ENCODE peak calls at places on chromosomes 6 and 20, in ten cellular contexts. One of them, this sample, is unnamed.

GRCh38 chr6:149560736-149561135 is 5.4 kb upstream of the GINM1 start:
- DNase-seq in sigmoid colon: no peak
- DNase-seq in esophagus squamous epithelium: no peak
- DNase-seq in BJ: no peak
- DNase-seq in tibial artery: no peak
- DNase-seq in kidney: no peak
- DNase-seq in B cell: no peak
- DNase-seq in GM23338: peak
- DNase-seq in psoas muscle: no peak
- DNase-seq in astrocyte of the spinal cord: no peak
- DNase-seq in this sample: no peak

GRCh38 chr6:114049367-114049966 is 78.5 kb upstream of the HDAC2 start:
- DNase-seq in GM23338: no peak
- DNase-seq in psoas muscle: no peak
- DNase-seq in sigmoid colon: no peak
- DNase-seq in kidney: no peak
- DNase-seq in B cell: no peak
- DNase-seq in astrocyte of the spinal cord: peak
- DNase-seq in esophagus squamous epithelium: no peak
- DNase-seq in tibial artery: no peak
- DNase-seq in BJ: no peak
- DNase-seq in this sample: no peak

GRCh38 chr6:169677096-169677495 is 24.7 kb downstream of the WDR27 start:
- DNase-seq in kidney: no peak
- DNase-seq in tibial artery: no peak
- DNase-seq in astrocyte of the spinal cord: no peak
- DNase-seq in psoas muscle: no peak
- DNase-seq in B cell: no peak
- DNase-seq in GM23338: no peak
- DNase-seq in sigmoid colon: no peak
- DNase-seq in esophagus squamous epithelium: no peak
- DNase-seq in BJ: no peak
- DNase-seq in this sample: no peak

GRCh38 chr20:57386762-57387161 is 4.4 kb upstream of the RBM38 start:
- DNase-seq in GM23338: no peak
- DNase-seq in BJ: no peak
- DNase-seq in sigmoid colon: no peak
- DNase-seq in kidney: peak
- DNase-seq in tibial artery: no peak
- DNase-seq in B cell: no peak
- DNase-seq in psoas muscle: no peak
- DNase-seq in astrocyte of the spinal cord: no peak
- DNase-seq in esophagus squamous epithelium: no peak
- DNase-seq in this sample: no peak

GRCh38 chr6:167079853-167080297 is 43.0 kb upstream of the CCR6 start:
- DNase-seq in tibial artery: no peak
- DNase-seq in astrocyte of the spinal cord: no peak
- DNase-seq in B cell: peak
- DNase-seq in kidney: no peak
- DNase-seq in BJ: no peak
- DNase-seq in esophagus squamous epithelium: no peak
- DNase-seq in sigmoid colon: no peak
- DNase-seq in GM23338: no peak
- DNase-seq in psoas muscle: no peak
- DNase-seq in this sample: no peak

GRCh38 chr6:67497749-67498148 is 1137.3 kb upstream of the ADGRB3 start:
- DNase-seq in astrocyte of the spinal cord: no peak
- DNase-seq in esophagus squamous epithelium: no peak
- DNase-seq in tibial artery: no peak
- DNase-seq in psoas muscle: no peak
- DNase-seq in GM23338: no peak
- DNase-seq in sigmoid colon: no peak
- DNase-seq in B cell: no peak
- DNase-seq in BJ: no peak
- DNase-seq in kidney: no peak
- DNase-seq in this sample: no peak

GRCh38 chr20:37651932-37652331 is 41.9 kb upstream of the CTNNBL1 start:
- DNase-seq in sigmoid colon: no peak
- DNase-seq in esophagus squamous epithelium: no peak
- DNase-seq in BJ: no peak
- DNase-seq in B cell: peak
- DNase-seq in psoas muscle: no peak
- DNase-seq in tibial artery: no peak
- DNase-seq in GM23338: peak
- DNase-seq in kidney: no peak
- DNase-seq in astrocyte of the spinal cord: no peak
- DNase-seq in this sample: no peak

GRCh38 chr6:1952726-1953360 is 292.6 kb downstream of the GMDS start:
- DNase-seq in kidney: no peak
- DNase-seq in esophagus squamous epithelium: no peak
- DNase-seq in GM23338: no peak
- DNase-seq in psoas muscle: no peak
- DNase-seq in astrocyte of the spinal cord: peak
- DNase-seq in sigmoid colon: no peak
- DNase-seq in B cell: no peak
- DNase-seq in tibial artery: no peak
- DNase-seq in BJ: peak
- DNase-seq in this sample: no peak

GRCh38 chr20:37353285-37353849 is 7.4 kb downstream of the SRC start:
- DNase-seq in GM23338: no peak
- DNase-seq in astrocyte of the spinal cord: no peak
- DNase-seq in esophagus squamous epithelium: no peak
- DNase-seq in sigmoid colon: peak
- DNase-seq in kidney: no peak
- DNase-seq in BJ: no peak
- DNase-seq in psoas muscle: no peak
- DNase-seq in tibial artery: no peak
- DNase-seq in B cell: peak
- DNase-seq in this sample: no peak

GRCh38 chr6:160859822-160860221 is 131.7 kb upstream of the MAP3K4 start:
- DNase-seq in tibial artery: no peak
- DNase-seq in esophagus squamous epithelium: no peak
- DNase-seq in GM23338: no peak
- DNase-seq in sigmoid colon: no peak
- DNase-seq in psoas muscle: no peak
- DNase-seq in BJ: no peak
- DNase-seq in kidney: no peak
- DNase-seq in B cell: no peak
- DNase-seq in astrocyte of the spinal cord: no peak
- DNase-seq in this sample: no peak

GRCh38 chr6:39088331-39088730 is 26.7 kb downstream of the SAYSD1 start:
- DNase-seq in BJ: no peak
- DNase-seq in tibial artery: peak
- DNase-seq in psoas muscle: peak
- DNase-seq in kidney: no peak
- DNase-seq in sigmoid colon: no peak
- DNase-seq in esophagus squamous epithelium: no peak
- DNase-seq in GM23338: peak
- DNase-seq in astrocyte of the spinal cord: peak
- DNase-seq in B cell: no peak
- DNase-seq in this sample: no peak

GRCh38 chr20:58800134-58800650 is 50.5 kb downstream of the GNAS-AS1 start:
- DNase-seq in GM23338: peak
- DNase-seq in B cell: no peak
- DNase-seq in sigmoid colon: no peak
- DNase-seq in esophagus squamous epithelium: no peak
- DNase-seq in tibial artery: no peak
- DNase-seq in kidney: no peak
- DNase-seq in psoas muscle: no peak
- DNase-seq in BJ: no peak
- DNase-seq in astrocyte of the spinal cord: no peak
- DNase-seq in this sample: no peak

GRCh38 chr20:14470231-14470894 is 133.0 kb upstream of the FLRT3 start:
- DNase-seq in tibial artery: no peak
- DNase-seq in BJ: no peak
- DNase-seq in B cell: no peak
- DNase-seq in kidney: no peak
- DNase-seq in astrocyte of the spinal cord: no peak
- DNase-seq in sigmoid colon: no peak
- DNase-seq in psoas muscle: no peak
- DNase-seq in GM23338: no peak
- DNase-seq in esophagus squamous epithelium: no peak
- DNase-seq in this sample: no peak

GRCh38 chr6:25472314-25472713 is 179.7 kb upstream of the SCGN start:
- DNase-seq in B cell: no peak
- DNase-seq in tibial artery: no peak
- DNase-seq in astrocyte of the spinal cord: no peak
- DNase-seq in kidney: no peak
- DNase-seq in GM23338: peak
- DNase-seq in BJ: no peak
- DNase-seq in sigmoid colon: no peak
- DNase-seq in esophagus squamous epithelium: no peak
- DNase-seq in psoas muscle: no peak
- DNase-seq in this sample: no peak
- TF ChIP-seq CTCF in B cell: no peak
- TF ChIP-seq CTCF in tibial artery: peak
- TF ChIP-seq CTCF in astrocyte of the spinal cord: no peak
- TF ChIP-seq CTCF in kidney: peak
- TF ChIP-seq CTCF in GM23338: peak
- TF ChIP-seq CTCF in BJ: no peak
- TF ChIP-seq CTCF in sigmoid colon: no peak
- TF ChIP-seq CTCF in esophagus squamous epithelium: no peak
- TF ChIP-seq CTCF in psoas muscle: no peak
- TF ChIP-seq CTCF in this sample: no peak

DNA sequence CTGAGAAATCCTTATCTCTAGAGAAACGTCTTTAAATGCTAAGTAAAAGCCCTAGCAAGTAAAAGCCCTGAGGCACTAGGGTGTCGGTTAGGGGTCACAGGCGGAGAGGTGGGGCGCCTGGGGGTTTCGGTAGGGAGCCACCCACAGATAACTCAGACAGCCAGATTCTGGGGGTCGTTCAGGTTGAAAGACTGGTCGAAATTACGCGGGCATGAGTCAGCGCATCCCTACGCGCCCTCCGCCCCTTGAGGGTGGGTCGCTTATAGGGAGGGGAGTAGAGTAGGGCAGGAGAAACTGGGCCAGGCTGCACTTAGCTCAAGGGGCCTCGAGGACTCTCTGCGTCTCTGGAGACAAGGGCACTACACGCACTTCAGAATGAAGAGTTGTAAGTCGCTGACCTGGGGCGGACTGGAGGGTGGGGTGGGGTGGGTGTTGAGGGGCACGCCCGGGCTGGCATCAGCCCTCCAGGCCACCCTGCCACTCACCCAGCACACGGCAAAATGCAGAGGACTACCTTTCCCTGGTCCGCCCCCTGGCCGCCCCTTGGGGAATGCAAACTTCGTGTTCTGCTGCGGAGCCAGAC is 598 bp upstream of the PPT2 start:
- DNase-seq in kidney: peak
- DNase-seq in sigmoid colon: peak
- DNase-seq in GM23338: peak
- DNase-seq in B cell: no peak
- DNase-seq in esophagus squamous epithelium: no peak
- DNase-seq in psoas muscle: peak
- DNase-seq in astrocyte of the spinal cord: no peak
- DNase-seq in tibial artery: peak
- DNase-seq in BJ: no peak
- DNase-seq in this sample: no peak
- TF ChIP-seq CTCF in kidney: no peak
- TF ChIP-seq CTCF in sigmoid colon: no peak
- TF ChIP-seq CTCF in GM23338: no peak
- TF ChIP-seq CTCF in B cell: no peak
- TF ChIP-seq CTCF in esophagus squamous epithelium: no peak
- TF ChIP-seq CTCF in psoas muscle: peak
- TF ChIP-seq CTCF in astrocyte of the spinal cord: peak
- TF ChIP-seq CTCF in tibial artery: no peak
- TF ChIP-seq CTCF in BJ: peak
- TF ChIP-seq CTCF in this sample: no peak

GRCh38 chr6:125780540-125781306 is 10.0 kb upstream of the NCOA7 start:
- DNase-seq in BJ: no peak
- DNase-seq in astrocyte of the spinal cord: peak
- DNase-seq in GM23338: peak
- DNase-seq in psoas muscle: peak
- DNase-seq in B cell: peak
- DNase-seq in tibial artery: peak
- DNase-seq in sigmoid colon: peak
- DNase-seq in esophagus squamous epithelium: no peak
- DNase-seq in kidney: peak
- DNase-seq in this sample: peak

GRCh38 chr6:125779924-125780539 is 10.7 kb upstream of the NCOA7 start:
- DNase-seq in astrocyte of the spinal cord: peak
- DNase-seq in BJ: peak
- DNase-seq in GM23338: peak
- DNase-seq in sigmoid colon: peak
- DNase-seq in B cell: peak
- DNase-seq in esophagus squamous epithelium: peak
- DNase-seq in tibial artery: peak
- DNase-seq in kidney: peak
- DNase-seq in psoas muscle: peak
- DNase-seq in this sample: peak

GRCh38 chr6:125784365-125784764 is 6.4 kb upstream of the NCOA7 start:
- DNase-seq in astrocyte of the spinal cord: peak
- DNase-seq in GM23338: no peak
- DNase-seq in B cell: no peak
- DNase-seq in BJ: no peak
- DNase-seq in esophagus squamous epithelium: no peak
- DNase-seq in kidney: no peak
- DNase-seq in sigmoid colon: no peak
- DNase-seq in tibial artery: no peak
- DNase-seq in psoas muscle: no peak
- DNase-seq in this sample: no peak

DNA sequence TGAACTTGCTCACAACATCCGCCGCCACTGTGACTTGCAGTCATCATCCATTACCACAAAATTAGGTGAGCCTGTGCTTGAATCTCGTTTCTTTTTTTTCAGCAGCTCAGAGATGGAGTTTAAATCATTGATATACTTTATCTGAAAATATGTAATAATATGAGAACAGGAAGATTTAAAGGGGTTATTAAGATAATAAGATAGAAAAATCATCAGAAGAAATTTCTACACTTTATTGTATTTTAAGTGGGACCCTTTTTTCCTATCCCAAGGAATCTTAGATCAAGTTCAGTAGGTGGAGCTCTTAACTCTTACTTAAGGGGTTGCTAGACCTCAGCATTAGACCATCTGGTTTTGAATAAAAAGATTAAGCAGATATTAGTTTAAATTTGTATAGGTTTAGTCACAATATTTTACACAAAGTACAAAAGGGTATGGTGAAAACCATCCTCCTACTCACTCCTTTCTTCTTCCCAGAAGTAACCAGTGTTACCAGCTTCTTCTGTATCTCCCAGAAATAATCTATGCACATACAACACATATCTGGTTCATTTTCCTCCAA is 9.4 kb upstream of the NCOA7 start:
- DNase-seq in sigmoid colon: peak
- DNase-seq in B cell: peak
- DNase-seq in esophagus squamous epithelium: no peak
- DNase-seq in astrocyte of the spinal cord: peak
- DNase-seq in tibial artery: peak
- DNase-seq in kidney: no peak
- DNase-seq in GM23338: peak
- DNase-seq in psoas muscle: no peak
- DNase-seq in BJ: no peak
- DNase-seq in this sample: no peak
- TF ChIP-seq CTCF in sigmoid colon: no peak
- TF ChIP-seq CTCF in B cell: no peak
- TF ChIP-seq CTCF in esophagus squamous epithelium: no peak
- TF ChIP-seq CTCF in astrocyte of the spinal cord: no peak
- TF ChIP-seq CTCF in tibial artery: no peak
- TF ChIP-seq CTCF in kidney: no peak
- TF ChIP-seq CTCF in GM23338: no peak
- TF ChIP-seq CTCF in psoas muscle: peak
- TF ChIP-seq CTCF in BJ: peak
- TF ChIP-seq CTCF in this sample: no peak

GRCh38 chr6:41649596-41649995 is 11.3 kb downstream of the MDFI start:
- DNase-seq in tibial artery: no peak
- DNase-seq in GM23338: no peak
- DNase-seq in sigmoid colon: no peak
- DNase-seq in esophagus squamous epithelium: no peak
- DNase-seq in B cell: no peak
- DNase-seq in kidney: peak
- DNase-seq in astrocyte of the spinal cord: no peak
- DNase-seq in BJ: no peak
- DNase-seq in psoas muscle: no peak
- DNase-seq in this sample: no peak
- TF ChIP-seq CTCF in tibial artery: no peak
- TF ChIP-seq CTCF in GM23338: no peak
- TF ChIP-seq CTCF in sigmoid colon: no peak
- TF ChIP-seq CTCF in esophagus squamous epithelium: no peak
- TF ChIP-seq CTCF in B cell: no peak
- TF ChIP-seq CTCF in kidney: no peak
- TF ChIP-seq CTCF in astrocyte of the spinal cord: no peak
- TF ChIP-seq CTCF in BJ: no peak
- TF ChIP-seq CTCF in psoas muscle: no peak
- TF ChIP-seq CTCF in this sample: no peak